ENCODE peak calls at places on chromosomes 12 and 14, in five cellular contexts. One of them, this sample, is unnamed. For H3K4me1, the result is how much of the 10 kb centered on the place peaks cover.

GRCh38 chr12:43306066-43306465 is 245.9 kb downstream of the ADAMTS20 start:
- DNase-seq in breast epithelium: peak
- DNase-seq in thyroid gland: no peak
- DNase-seq in endothelial cell of umbilical vein: peak
- DNase-seq in Peyer's patch: no peak
- DNase-seq in this sample: no peak

GRCh38 chr12:110704750-110705149 is 15.8 kb upstream of the HVCN1 start:
- DNase-seq in breast epithelium: no peak
- DNase-seq in thyroid gland: no peak
- DNase-seq in endothelial cell of umbilical vein: no peak
- DNase-seq in Peyer's patch: no peak
- DNase-seq in this sample: no peak

GRCh38 chr12:58233886-58234285 is 292.5 kb downstream of the ATP23 start:
- DNase-seq in breast epithelium: no peak
- DNase-seq in thyroid gland: no peak
- DNase-seq in endothelial cell of umbilical vein: no peak
- DNase-seq in Peyer's patch: peak
- DNase-seq in this sample: no peak

GRCh38 chr12:91920276-91920675 is 225.4 kb downstream of the BTG1 start:
- DNase-seq in breast epithelium: no peak
- DNase-seq in thyroid gland: no peak
- DNase-seq in endothelial cell of umbilical vein: peak
- DNase-seq in Peyer's patch: no peak
- DNase-seq in this sample: no peak

GRCh38 chr12:42985506-42985905 is 396.0 kb upstream of the PRICKLE1 start:
- DNase-seq in breast epithelium: no peak
- DNase-seq in thyroid gland: no peak
- DNase-seq in endothelial cell of umbilical vein: no peak
- DNase-seq in Peyer's patch: no peak
- DNase-seq in this sample: no peak

GRCh38 chr12:104297477-104298113 is 5.9 kb upstream of the EID3 start:
- DNase-seq in breast epithelium: no peak
- DNase-seq in thyroid gland: no peak
- DNase-seq in endothelial cell of umbilical vein: no peak
- DNase-seq in Peyer's patch: no peak
- DNase-seq in this sample: no peak

GRCh38 chr14:99266181-99267178 is 5.5 kb downstream of the BCL11B start:
- DNase-seq in breast epithelium: peak
- DNase-seq in thyroid gland: peak
- DNase-seq in endothelial cell of umbilical vein: peak
- DNase-seq in Peyer's patch: peak
- DNase-seq in this sample: no peak

GRCh38 chr12:116759783-116760581 is 21.9 kb downstream of the RNFT2 start:
- DNase-seq in breast epithelium: no peak
- DNase-seq in thyroid gland: no peak
- DNase-seq in endothelial cell of umbilical vein: peak
- DNase-seq in Peyer's patch: no peak
- DNase-seq in this sample: no peak

GRCh38 chr12:3833670-3834310 is 39.4 kb downstream of the PARP11 start:
- DNase-seq in breast epithelium: no peak
- DNase-seq in thyroid gland: peak
- DNase-seq in endothelial cell of umbilical vein: no peak
- DNase-seq in Peyer's patch: no peak
- DNase-seq in this sample: no peak

GRCh38 chr12:53234236-53234635 is 2.2 kb upstream of the RARG start:
- DNase-seq in breast epithelium: no peak
- DNase-seq in thyroid gland: no peak
- DNase-seq in endothelial cell of umbilical vein: no peak
- DNase-seq in Peyer's patch: peak
- DNase-seq in this sample: no peak

GRCh38 chr12:116784238-116784612 is 46.1 kb downstream of the RNFT2 start:
- DNase-seq in breast epithelium: no peak
- DNase-seq in thyroid gland: peak
- DNase-seq in endothelial cell of umbilical vein: no peak
- DNase-seq in Peyer's patch: no peak
- DNase-seq in this sample: no peak

GRCh38 chr14:23572841-23573240 is 5.2 kb upstream of the AP1G2 start:
- DNase-seq in breast epithelium: no peak
- DNase-seq in thyroid gland: no peak
- DNase-seq in endothelial cell of umbilical vein: no peak
- DNase-seq in Peyer's patch: no peak
- DNase-seq in this sample: no peak

GRCh38 chr12:109523071-109523470 is 45.6 kb downstream of the UBE3B start:
- DNase-seq in breast epithelium: no peak
- DNase-seq in thyroid gland: no peak
- DNase-seq in endothelial cell of umbilical vein: no peak
- DNase-seq in Peyer's patch: peak
- DNase-seq in this sample: no peak

GRCh38 chr14:92563359-92563758 is 49.8 kb downstream of the RIN3 start:
- DNase-seq in breast epithelium: no peak
- DNase-seq in thyroid gland: no peak
- DNase-seq in endothelial cell of umbilical vein: no peak
- DNase-seq in Peyer's patch: no peak
- DNase-seq in this sample: no peak

GRCh38 chr12:91667698-91668097 is 477.9 kb downstream of the BTG1 start:
- DNase-seq in breast epithelium: no peak
- DNase-seq in thyroid gland: no peak
- DNase-seq in endothelial cell of umbilical vein: no peak
- DNase-seq in Peyer's patch: no peak
- DNase-seq in this sample: no peak

GRCh38 chr12:76883151-76883550 is 4.3 kb upstream of the CSRP2 start:
- DNase-seq in breast epithelium: no peak
- DNase-seq in thyroid gland: peak
- DNase-seq in endothelial cell of umbilical vein: no peak
- DNase-seq in Peyer's patch: no peak
- DNase-seq in this sample: no peak

GRCh38 chr14:31360919-31361662 is 59.3 kb downstream of the HEATR5A start:
- DNase-seq in breast epithelium: no peak
- DNase-seq in thyroid gland: no peak
- DNase-seq in endothelial cell of umbilical vein: peak
- DNase-seq in Peyer's patch: no peak
- DNase-seq in this sample: no peak

GRCh38 chr14:24839617-24840203 is 205.7 kb upstream of the GZMB start:
- DNase-seq in breast epithelium: no peak
- DNase-seq in thyroid gland: no peak
- DNase-seq in endothelial cell of umbilical vein: no peak
- DNase-seq in Peyer's patch: no peak
- DNase-seq in this sample: no peak

GRCh38 chr12:93634416-93634815 is 42.8 kb upstream of the CRADD start:
- DNase-seq in breast epithelium: no peak
- DNase-seq in thyroid gland: no peak
- DNase-seq in endothelial cell of umbilical vein: no peak
- DNase-seq in Peyer's patch: no peak
- DNase-seq in this sample: no peak

GRCh38 chr12:7916936-7917335 is 19.1 kb downstream of the SLC2A3 start:
- DNase-seq in breast epithelium: no peak
- DNase-seq in thyroid gland: no peak
- DNase-seq in endothelial cell of umbilical vein: no peak
- DNase-seq in Peyer's patch: no peak
- DNase-seq in this sample: no peak

GRCh38 chr12:113260127-113260526 is 38.9 kb downstream of the TPCN1 start:
- DNase-seq in breast epithelium: no peak
- DNase-seq in thyroid gland: no peak
- DNase-seq in endothelial cell of umbilical vein: no peak
- DNase-seq in Peyer's patch: peak
- DNase-seq in this sample: no peak

GRCh38 chr12:102596016-102596415 is 115.7 kb upstream of the IGF1 start:
- DNase-seq in breast epithelium: no peak
- DNase-seq in thyroid gland: no peak
- DNase-seq in endothelial cell of umbilical vein: no peak
- DNase-seq in Peyer's patch: no peak
- DNase-seq in this sample: no peak

GRCh38 chr12:42426733-42427132 is 100.8 kb downstream of the PPHLN1 start:
- DNase-seq in breast epithelium: no peak
- DNase-seq in thyroid gland: no peak
- DNase-seq in endothelial cell of umbilical vein: peak
- DNase-seq in Peyer's patch: no peak
- DNase-seq in this sample: no peak

GRCh38 chr12:49642370-49642802 is 19.0 kb downstream of the PRPF40B start:
- DNase-seq in breast epithelium: no peak
- DNase-seq in thyroid gland: no peak
- DNase-seq in endothelial cell of umbilical vein: no peak
- DNase-seq in Peyer's patch: peak
- DNase-seq in this sample: no peak
- TF ChIP-seq POLR2A in breast epithelium: no peak
- TF ChIP-seq POLR2A in thyroid gland: no peak
- TF ChIP-seq POLR2A in endothelial cell of umbilical vein: no peak
- TF ChIP-seq POLR2A in Peyer's patch: peak
- TF ChIP-seq POLR2A in this sample: no peak

GRCh38 chr14:64841121-64841611 is 38.5 kb downstream of the SPTB start:
- DNase-seq in breast epithelium: no peak
- DNase-seq in thyroid gland: no peak
- DNase-seq in endothelial cell of umbilical vein: no peak
- DNase-seq in Peyer's patch: no peak
- DNase-seq in this sample: no peak
- TF ChIP-seq CTCF in breast epithelium: no peak
- TF ChIP-seq CTCF in thyroid gland: no peak
- TF ChIP-seq CTCF in endothelial cell of umbilical vein: no peak
- TF ChIP-seq CTCF in Peyer's patch: no peak
- TF ChIP-seq CTCF in this sample: peak

DNA sequence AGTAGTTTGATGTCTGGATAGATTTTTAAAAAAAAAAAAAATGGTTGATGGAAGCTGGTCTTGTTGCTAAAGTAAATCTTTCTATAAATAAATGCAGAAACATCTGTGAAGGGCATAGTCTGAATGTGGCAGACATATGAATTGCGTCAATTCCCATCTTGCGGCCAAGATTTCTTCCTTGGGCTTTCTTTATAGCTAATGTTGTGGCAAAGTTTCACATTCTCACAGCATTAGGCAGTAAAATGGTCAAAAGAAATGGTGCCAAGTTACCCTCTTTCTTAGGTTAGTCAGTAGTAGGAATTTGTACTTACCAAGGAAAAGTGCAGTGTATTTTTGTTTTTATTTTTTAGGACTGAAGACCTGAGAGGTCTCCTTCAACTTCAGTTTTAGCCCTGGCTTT is 35.8 kb downstream of the RASSF8 start:
- DNase-seq in breast epithelium: no peak
- DNase-seq in thyroid gland: no peak
- DNase-seq in endothelial cell of umbilical vein: no peak
- DNase-seq in Peyer's patch: no peak
- DNase-seq in this sample: no peak
- H3K4me1 ChIP-seq in breast epithelium: under half
- H3K4me1 ChIP-seq in thyroid gland: under half
- H3K4me1 ChIP-seq in endothelial cell of umbilical vein: under half
- H3K4me1 ChIP-seq in Peyer's patch: under half
- H3K4me1 ChIP-seq in this sample: under half

DNA sequence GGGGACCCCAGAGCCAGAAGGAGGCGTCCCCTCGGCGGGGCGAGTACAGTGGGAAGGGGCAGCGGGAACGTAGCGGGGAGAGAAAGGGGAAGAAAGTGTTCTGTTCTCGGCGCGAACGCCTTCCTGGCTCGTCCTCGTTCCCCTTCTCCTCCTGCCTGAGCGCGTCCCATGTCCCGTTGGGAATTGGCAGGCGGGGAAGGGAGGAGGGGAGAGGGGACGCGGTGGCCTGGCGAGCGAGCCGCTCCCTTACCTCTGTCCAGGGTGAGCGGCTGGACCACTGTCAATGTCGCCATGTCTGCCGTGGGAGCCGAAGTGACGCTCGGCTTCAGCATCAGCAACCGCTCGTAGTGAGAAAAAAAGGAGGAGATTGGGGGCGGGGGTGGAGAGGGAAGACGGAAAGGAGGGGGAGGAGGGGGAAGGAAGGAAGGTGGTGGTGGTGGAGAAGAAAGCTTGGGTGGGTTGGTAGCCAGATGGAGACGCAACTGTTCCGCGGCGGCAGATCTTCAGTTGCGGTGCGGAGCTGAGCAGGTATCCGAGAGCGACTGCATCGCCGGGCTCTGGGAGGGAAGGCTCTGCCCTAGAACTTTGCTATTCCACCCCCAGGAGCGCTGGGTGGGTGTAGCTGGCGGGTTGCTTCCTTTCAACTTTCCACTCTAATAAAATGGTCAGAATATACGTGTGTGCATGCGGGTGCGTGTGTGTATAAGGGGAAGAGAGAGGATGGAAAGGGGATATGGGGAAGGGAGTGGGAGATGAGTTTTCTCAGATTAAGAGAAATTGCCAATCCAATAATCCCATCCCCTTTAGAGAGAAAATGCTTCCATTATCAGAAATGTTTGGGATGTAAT is at the start of gene LIN7A:
- DNase-seq in breast epithelium: no peak
- DNase-seq in thyroid gland: peak
- DNase-seq in endothelial cell of umbilical vein: peak
- DNase-seq in Peyer's patch: no peak
- DNase-seq in this sample: no peak
- TF ChIP-seq POLR2A in breast epithelium: no peak
- TF ChIP-seq POLR2A in thyroid gland: no peak
- TF ChIP-seq POLR2A in endothelial cell of umbilical vein: no peak
- TF ChIP-seq POLR2A in Peyer's patch: no peak
- TF ChIP-seq POLR2A in this sample: no peak

GRCh38 chr12:120584343-120585149 is 3.3 kb upstream of the POP5 start:
- DNase-seq in breast epithelium: peak
- DNase-seq in thyroid gland: peak
- DNase-seq in endothelial cell of umbilical vein: peak
- DNase-seq in Peyer's patch: peak
- DNase-seq in this sample: no peak
- TF ChIP-seq CTCF in breast epithelium: no peak
- TF ChIP-seq CTCF in thyroid gland: peak
- TF ChIP-seq CTCF in endothelial cell of umbilical vein: peak
- TF ChIP-seq CTCF in Peyer's patch: peak
- TF ChIP-seq CTCF in this sample: peak

DNA sequence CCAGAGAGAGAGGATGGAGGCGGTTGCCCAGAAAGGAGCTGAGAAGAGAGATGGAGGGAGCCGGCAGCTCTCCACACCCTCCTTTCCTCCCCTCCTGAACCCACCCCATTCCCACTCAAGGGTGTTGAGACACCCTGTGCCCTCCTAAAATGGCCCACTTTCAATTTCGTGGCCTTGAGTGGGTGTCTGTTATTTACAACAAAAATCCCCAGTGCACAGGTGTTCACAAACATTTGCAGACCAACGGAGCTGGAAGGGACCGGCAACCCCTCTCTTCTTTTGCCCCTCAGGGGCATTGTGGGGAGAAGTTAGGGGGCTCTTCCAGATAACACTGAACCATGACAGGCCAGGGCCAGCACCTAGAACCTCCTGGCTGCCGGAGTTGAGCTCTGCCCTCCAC is 296.1 kb downstream of the DPF3 start:
- DNase-seq in breast epithelium: no peak
- DNase-seq in thyroid gland: no peak
- DNase-seq in endothelial cell of umbilical vein: no peak
- DNase-seq in Peyer's patch: no peak
- DNase-seq in this sample: no peak
- H3K4me1 ChIP-seq in breast epithelium: under half
- H3K4me1 ChIP-seq in thyroid gland: under half
- H3K4me1 ChIP-seq in endothelial cell of umbilical vein: under half
- H3K4me1 ChIP-seq in Peyer's patch: under half
- H3K4me1 ChIP-seq in this sample: under half

GRCh38 chr14:105056303-105056831 is 8.9 kb downstream of the GPR132 start:
- DNase-seq in breast epithelium: no peak
- DNase-seq in thyroid gland: no peak
- DNase-seq in endothelial cell of umbilical vein: no peak
- DNase-seq in Peyer's patch: no peak
- DNase-seq in this sample: no peak
- TF ChIP-seq POLR2A in breast epithelium: no peak
- TF ChIP-seq POLR2A in thyroid gland: no peak
- TF ChIP-seq POLR2A in endothelial cell of umbilical vein: no peak
- TF ChIP-seq POLR2A in Peyer's patch: no peak
- TF ChIP-seq POLR2A in this sample: no peak

GRCh38 chr14:80862983-80863382 is 78.6 kb downstream of the CEP128 start:
- DNase-seq in breast epithelium: no peak
- DNase-seq in thyroid gland: no peak
- DNase-seq in endothelial cell of umbilical vein: peak
- DNase-seq in Peyer's patch: no peak
- DNase-seq in this sample: no peak
- TF ChIP-seq CTCF in breast epithelium: no peak
- TF ChIP-seq CTCF in thyroid gland: peak
- TF ChIP-seq CTCF in endothelial cell of umbilical vein: peak
- TF ChIP-seq CTCF in Peyer's patch: no peak
- TF ChIP-seq CTCF in this sample: no peak